ENCODE peak calls at places on chromosomes 7 and 10, in four cellular contexts. Z, D, H and P are unnamed samples.

GRCh38 chr10:98425511-98426352 is 10.8 kb upstream of the PYROXD2 start:
- ATAC-seq in Z (peak; percentile 48), D (peak; percentile 65), H (peak; percentile 72), P (peak; percentile 51)

GRCh38 chr7:152502813-152503790 is 67.3 kb upstream of the KMT2C start:
- ATAC-seq in Z (no peak), H (no peak), D (no peak), P (no peak)

GRCh38 chr7:5203138-5203537 is 13.1 kb downstream of the WIPI2 start:
- ATAC-seq in H (no peak), D (no peak), Z (no peak), P (no peak)

GRCh38 chr7:151157645-151158329 is 9.7 kb downstream of the GBX1 start:
- ATAC-seq in Z (no peak), D (no peak), H (no peak), P (peak; percentile 56)

GRCh38 chr7:1533569-1534329 is 3.2 kb downstream of the MAFK start:
- ATAC-seq in Z (peak; percentile 51), D (no peak), H (peak; percentile 85), P (peak; percentile 50)

GRCh38 chr10:23157691-23158369 is 34.3 kb upstream of the PTF1A start:
- ATAC-seq in Z (peak; percentile 72), D (no peak), H (no peak), P (peak; percentile 42)

GRCh38 chr10:44745920-44746319 is 165.2 kb upstream of the TMEM72 start:
- ATAC-seq in Z (no peak), H (no peak), D (no peak), P (no peak)

GRCh38 chr7:107982918-107983389 is 20.0 kb downstream of the LAMB1 start:
- ATAC-seq in D (no peak), H (no peak), Z (no peak), P (no peak)

GRCh38 chr7:10138087-10138854 is 835.4 kb upstream of the PHF14 start:
- ATAC-seq in Z (no peak), H (no peak), D (no peak), P (no peak)

GRCh38 chr7:137930616-137931015 is 71.3 kb downstream of the CREB3L2 start:
- ATAC-seq in Z (no peak), D (no peak), H (peak; percentile 81), P (peak; percentile 83)

GRCh38 chr10:98134117-98134430 is 383 bp upstream of the R3HCC1L start:
- ATAC-seq in Z (no peak), D (no peak), H (peak; percentile 5), P (peak; percentile 36)

GRCh38 chr7:88347098-88347497 is 40.4 kb upstream of the STEAP4 start:
- ATAC-seq in D (peak; percentile 73), Z (no peak), H (no peak), P (no peak)